ENCODE peak calls at places on chromosomes 3 and 15, in six cellular contexts. A, U, L, J, E and H are unnamed samples.

GRCh38 chr3:174398761-174399160 is 460.4 kb upstream of the NAALADL2 start:
- DNase-seq in E (no peak), A (no peak), J (no peak), U (no peak), L (no peak), H (no peak)

GRCh38 chr15:55279746-55280351 is 9.8 kb downstream of the RAB27A start:
- DNase-seq in A (peak), U (peak), L (peak), J (no peak), E (no peak), H (no peak)

GRCh38 chr15:87610366-87610765 is 646.2 kb downstream of the NTRK3 start:
- DNase-seq in J (no peak), L (no peak), U (no peak), A (no peak), E (no peak), H (no peak)

GRCh38 chr15:65421360-65422215 is 1.2 kb downstream of the IGDCC4 start:
- DNase-seq in E (no peak), L (peak), A (peak), J (peak), U (no peak), H (no peak)

GRCh38 chr15:45618813-45619212 is 16.0 kb upstream of the SQOR start:
- DNase-seq in U (no peak), L (no peak), A (no peak), E (no peak), J (no peak), H (no peak)

GRCh38 chr3:186442162-186442561 is 80.1 kb upstream of the DGKG start:
- DNase-seq in U (no peak), E (no peak), J (peak), L (no peak), A (no peak), H (no peak)

GRCh38 chr3:11312139-11312538 is 39.9 kb downstream of the ATG7 start:
- DNase-seq in A (no peak), J (no peak), L (peak), U (no peak), E (no peak), H (no peak)

GRCh38 chr3:152557302-152557999 is 277.5 kb upstream of the P2RY1 start:
- DNase-seq in A (no peak), L (no peak), E (no peak), U (no peak), J (no peak), H (no peak)

GRCh38 chr15:100902436-100903190 is 16.5 kb upstream of the LRRK1 start:
- DNase-seq in U (peak), L (peak), J (peak), E (peak), A (peak), H (peak)

GRCh38 chr3:167705840-167706239 is 28.9 kb downstream of the PDCD10 start:
- DNase-seq in L (no peak), J (no peak), A (no peak), U (no peak), E (no peak), H (no peak)

GRCh38 chr15:97902140-97902780 is 58.2 kb upstream of the ARRDC4 start:
- DNase-seq in J (no peak), A (no peak), E (no peak), L (no peak), U (peak), H (no peak)

GRCh38 chr3:107969994-107970896 is 120.6 kb downstream of the CD47 start:
- DNase-seq in U (no peak), A (no peak), E (peak), J (no peak), L (no peak), H (no peak)

GRCh38 chr3:126612464-126613205 is 42.3 kb downstream of the TXNRD3 start:
- DNase-seq in J (no peak), E (no peak), U (no peak), A (no peak), L (no peak), H (no peak)

GRCh38 chr3:43871627-43872245 is 181.0 kb downstream of the ABHD5 start:
- DNase-seq in A (no peak), J (no peak), U (no peak), L (no peak), E (no peak), H (no peak)

GRCh38 chr3:52147804-52148203 is 6.4 kb downstream of the POC1A start:
- DNase-seq in A (peak), E (no peak), J (no peak), U (no peak), L (no peak), H (no peak)

GRCh38 chr3:71640549-71640948 is 57.0 kb upstream of the FOXP1 start:
- DNase-seq in L (no peak), U (no peak), J (no peak), A (no peak), E (no peak), H (no peak)

GRCh38 chr3:100114413-100115030 is at the start of gene FILIP1L:
- DNase-seq in J (no peak), L (no peak), U (no peak), A (no peak), E (no peak), H (no peak)

GRCh38 chr15:37035349-37035748 is 65.0 kb downstream of the MEIS2 start:
- DNase-seq in U (peak), E (no peak), L (no peak), A (peak), J (no peak), H (no peak)

GRCh38 chr15:64837502-64837901 is 4.2 kb upstream of the PLEKHO2 start:
- DNase-seq in A (no peak), E (no peak), L (no peak), U (no peak), J (no peak), H (no peak)

GRCh38 chr3:47794585-47794984 is 8.4 kb upstream of the DHX30 start:
- DNase-seq in E (no peak), U (no peak), A (no peak), L (no peak), J (no peak), H (no peak)

GRCh38 chr3:157785071-157785826 is 282.0 kb upstream of the VEPH1 start:
- DNase-seq in E (no peak), A (peak), L (peak), U (peak), J (no peak), H (no peak)

GRCh38 chr3:4633078-4634004 is 140.2 kb downstream of the ITPR1 start:
- DNase-seq in A (peak), L (peak), J (no peak), U (peak), E (peak), H (no peak)

GRCh38 chr3:56890448-56891083 is 88.8 kb upstream of the ARHGEF3 start:
- DNase-seq in J (no peak), A (no peak), U (peak), E (no peak), L (peak), H (no peak)

GRCh38 chr3:188863999-188864406 is 307.8 kb upstream of the TPRG1 start:
- DNase-seq in J (no peak), U (peak), E (no peak), L (peak), A (peak), H (no peak)

GRCh38 chr3:184874709-184875644 is 63.0 kb downstream of the VPS8 start:
- DNase-seq in J (no peak), E (peak), U (peak), L (peak), A (peak), H (no peak)

GRCh38 chr3:175672119-175672689 is 813.1 kb downstream of the NAALADL2 start:
- DNase-seq in J (no peak), E (no peak), L (no peak), A (peak), U (peak), H (no peak)

GRCh38 chr3:8622873-8623725 is 21.5 kb downstream of the SSUH2 start:
- DNase-seq in U (peak), J (peak), L (peak), E (peak), A (peak), H (peak)

GRCh38 chr15:93066834-93067648 is 22.0 kb downstream of the RGMA start:
- DNase-seq in U (no peak), J (no peak), E (no peak), A (no peak), L (no peak), H (no peak)

GRCh38 chr3:127200086-127200691 is 7.3 kb downstream of the PRR23E start:
- DNase-seq in A (no peak), E (no peak), L (no peak), J (no peak), U (no peak), H (no peak)

GRCh38 chr3:34635352-34635850 is 837.0 kb downstream of the PDCD6IP start:
- DNase-seq in E (no peak), L (no peak), J (no peak), A (no peak), U (no peak), H (no peak)

GRCh38 chr15:72118400-72118978 is at the start of gene SENP8:
- DNase-seq in L (no peak), U (peak), E (no peak), J (no peak), A (peak), H (no peak)

GRCh38 chr3:195154793-195155535 is 116.0 kb downstream of the XXYLT1 start:
- DNase-seq in U (peak), A (peak), E (peak), L (peak), J (peak), H (peak)

GRCh38 chr15:82178061-82178460 is 84.5 kb downstream of the EFL1 start:
- DNase-seq in J (no peak), U (peak), A (peak), L (peak), E (no peak), H (no peak)

GRCh38 chr3:13465236-13465958 is 14.7 kb upstream of the HDAC11 start:
- DNase-seq in A (no peak), J (no peak), U (no peak), E (no peak), L (no peak), H (no peak)

GRCh38 chr3:50617096-50617791 is at the start of gene MAPKAPK3:
- DNase-seq in L (no peak), U (peak), E (no peak), J (no peak), A (no peak), H (no peak)